ENCODE peak calls at places on chromosome 16, in ten cellular contexts. B, M, T, U, A, W, Y, G, I and O are unnamed samples.

GRCh38 chr16:50038756-50039529 is 13.9 kb downstream of the CNEP1R1 start:
- DNase-seq in U (no peak), M (no peak), T (peak), W (no peak), Y (no peak), I (no peak), G (no peak), A (no peak), B (peak), O (no peak)

GRCh38 chr16:47069291-47069690 is 74.5 kb downstream of the NETO2 start:
- DNase-seq in W (no peak), A (no peak), U (no peak), G (no peak), Y (no peak), I (no peak), B (no peak), T (no peak), M (no peak), O (no peak)

GRCh38 chr16:14249291-14250032 is 178.3 kb downstream of the MRTFB start:
- DNase-seq in U (peak), B (no peak), T (no peak), W (peak), G (peak), Y (peak), M (peak), A (peak), I (peak), O (peak)

GRCh38 chr16:10937068-10937859 is 5.0 kb downstream of the DEXI start:
- DNase-seq in I (no peak), M (no peak), Y (no peak), W (no peak), G (no peak), A (no peak), B (peak), T (peak), U (no peak), O (no peak)

GRCh38 chr16:28166394-28167208 is 45.2 kb downstream of the XPO6 start:
- DNase-seq in A (peak), I (no peak), W (no peak), U (no peak), M (no peak), T (no peak), B (no peak), Y (no peak), G (no peak), O (no peak)

GRCh38 chr16:54059319-54059718 is 227.3 kb downstream of the IRX3 start:
- DNase-seq in A (no peak), Y (no peak), M (no peak), T (no peak), W (no peak), I (no peak), G (no peak), U (no peak), B (no peak), O (no peak)

GRCh38 chr16:87384162-87384999 is 805 bp upstream of the FBXO31 start:
- DNase-seq in A (no peak), T (peak), I (no peak), U (no peak), B (peak), M (no peak), G (no peak), W (peak), Y (no peak), O (peak)

GRCh38 chr16:27781195-27781524 is 231.2 kb downstream of the KATNIP start:
- DNase-seq in T (peak), Y (no peak), A (no peak), U (peak), G (no peak), I (no peak), B (peak), M (peak), W (peak), O (no peak)

GRCh38 chr16:50706250-50706649 is 12.8 kb downstream of the NOD2 start:
- DNase-seq in I (no peak), B (no peak), U (no peak), A (no peak), G (no peak), W (no peak), M (no peak), Y (no peak), T (no peak), O (no peak)

GRCh38 chr16:88200896-88201185 is 181.9 kb upstream of the ZNF469 start:
- DNase-seq in G (no peak), A (no peak), U (no peak), M (no peak), I (no peak), T (no peak), Y (no peak), W (no peak), B (no peak), O (no peak)